ENCODE peak calls at places on chromosomes 12 and 14, in four cellular contexts. One of them, this sample, is unnamed.

GRCh38 chr14:31441273-31442110 is 15.8 kb downstream of the DTD2 start:
- DNase-seq in right atrium auricular region: no peak
- DNase-seq in bronchial epithelial cell: no peak
- DNase-seq in effector memory CD4-positive, alpha-beta T cell: no peak
- DNase-seq in this sample: no peak

GRCh38 chr12:88206636-88207035 is 64.5 kb downstream of the TMTC3 start:
- DNase-seq in effector memory CD4-positive, alpha-beta T cell: no peak
- DNase-seq in bronchial epithelial cell: no peak
- DNase-seq in right atrium auricular region: no peak
- DNase-seq in this sample: no peak

GRCh38 chr14:31993521-31993941 is 83.6 kb upstream of the ARHGAP5 start:
- DNase-seq in right atrium auricular region: no peak
- DNase-seq in effector memory CD4-positive, alpha-beta T cell: no peak
- DNase-seq in bronchial epithelial cell: peak; percentile 58
- DNase-seq in this sample: no peak

GRCh38 chr12:88529531-88530488 is 50.5 kb downstream of the KITLG start:
- DNase-seq in bronchial epithelial cell: no peak
- DNase-seq in effector memory CD4-positive, alpha-beta T cell: no peak
- DNase-seq in right atrium auricular region: no peak
- DNase-seq in this sample: no peak

GRCh38 chr12:125187780-125188741 is 122.8 kb downstream of the AACS start:
- DNase-seq in right atrium auricular region: no peak
- DNase-seq in effector memory CD4-positive, alpha-beta T cell: no peak
- DNase-seq in bronchial epithelial cell: no peak
- DNase-seq in this sample: no peak

GRCh38 chr14:33808187-33808586 is 142.7 kb downstream of the EGLN3 start:
- DNase-seq in right atrium auricular region: no peak
- DNase-seq in bronchial epithelial cell: no peak
- DNase-seq in effector memory CD4-positive, alpha-beta T cell: no peak
- DNase-seq in this sample: no peak

GRCh38 chr12:4852308-4852707 is 57.4 kb upstream of the KCNA1 start:
- DNase-seq in bronchial epithelial cell: no peak
- DNase-seq in effector memory CD4-positive, alpha-beta T cell: no peak
- DNase-seq in right atrium auricular region: no peak
- DNase-seq in this sample: no peak

GRCh38 chr12:68342966-68343365 is 10.8 kb upstream of the MDM1 start:
- DNase-seq in effector memory CD4-positive, alpha-beta T cell: no peak
- DNase-seq in right atrium auricular region: no peak
- DNase-seq in bronchial epithelial cell: no peak
- DNase-seq in this sample: no peak

GRCh38 chr14:35333347-35333730 is 41.2 kb downstream of the PSMA6 start:
- DNase-seq in effector memory CD4-positive, alpha-beta T cell: no peak
- DNase-seq in bronchial epithelial cell: no peak
- DNase-seq in right atrium auricular region: no peak
- DNase-seq in this sample: peak; percentile 12

GRCh38 chr12:106682594-106683234 is 91.8 kb upstream of the RIC8B start:
- DNase-seq in right atrium auricular region: no peak
- DNase-seq in bronchial epithelial cell: peak; percentile 22
- DNase-seq in effector memory CD4-positive, alpha-beta T cell: no peak
- DNase-seq in this sample: peak; percentile 6

GRCh38 chr12:130880411-130880885 is 8.6 kb downstream of the RAN start:
- DNase-seq in right atrium auricular region: no peak
- DNase-seq in effector memory CD4-positive, alpha-beta T cell: no peak
- DNase-seq in bronchial epithelial cell: no peak
- DNase-seq in this sample: no peak

GRCh38 chr14:105421723-105422615 is 2.3 kb downstream of the MTA1 start:
- DNase-seq in right atrium auricular region: no peak
- DNase-seq in bronchial epithelial cell: no peak
- DNase-seq in effector memory CD4-positive, alpha-beta T cell: no peak
- DNase-seq in this sample: no peak

GRCh38 chr14:90671835-90672234 is 144.4 kb downstream of the TTC7B start:
- DNase-seq in bronchial epithelial cell: no peak
- DNase-seq in effector memory CD4-positive, alpha-beta T cell: no peak
- DNase-seq in right atrium auricular region: no peak
- DNase-seq in this sample: no peak

DNA sequence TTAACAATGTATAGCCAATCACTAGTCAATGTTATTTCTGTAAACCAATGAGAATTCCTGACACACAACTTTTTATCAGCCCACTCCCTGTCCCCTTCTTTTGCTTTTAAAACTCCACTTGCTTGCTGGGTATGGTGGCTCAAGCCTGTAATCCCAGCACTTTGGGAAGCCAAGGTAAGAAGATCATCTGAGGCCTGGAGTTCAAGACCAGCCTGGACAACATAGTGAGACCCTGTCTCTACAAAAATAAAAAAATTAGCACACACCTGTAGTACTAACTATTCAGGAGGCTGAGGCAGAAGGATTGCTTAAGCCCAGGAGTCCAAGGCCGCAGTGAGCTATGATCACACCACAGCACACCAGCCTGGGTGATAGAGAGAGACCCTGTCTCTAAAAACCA is 87.8 kb downstream of the PAPLN start:
- DNase-seq in bronchial epithelial cell: no peak
- DNase-seq in effector memory CD4-positive, alpha-beta T cell: no peak
- DNase-seq in right atrium auricular region: no peak
- DNase-seq in this sample: no peak
- H3K4me3 ChIP-seq in bronchial epithelial cell: no peak overlapping the region
- H3K4me3 ChIP-seq in effector memory CD4-positive, alpha-beta T cell: peak overlapping the region; percentile 26
- H3K4me3 ChIP-seq in right atrium auricular region: no peak overlapping the region
- H3K4me3 ChIP-seq in this sample: no peak overlapping the region

GRCh38 chr12:11718768-11719253 is 69.3 kb downstream of the ETV6 start:
- DNase-seq in right atrium auricular region: no peak
- DNase-seq in effector memory CD4-positive, alpha-beta T cell: no peak
- DNase-seq in bronchial epithelial cell: peak; percentile 90
- DNase-seq in this sample: peak; percentile 65
- H3K36me3 ChIP-seq in right atrium auricular region: no peaks in the 10 kb centered on the region
- H3K36me3 ChIP-seq in effector memory CD4-positive, alpha-beta T cell: no peaks in the 10 kb centered on the region
- H3K36me3 ChIP-seq in bronchial epithelial cell: peaks cover 2% of the 10 kb centered on the region
- H3K36me3 ChIP-seq in this sample: peaks cover 5% of the 10 kb centered on the region

DNA sequence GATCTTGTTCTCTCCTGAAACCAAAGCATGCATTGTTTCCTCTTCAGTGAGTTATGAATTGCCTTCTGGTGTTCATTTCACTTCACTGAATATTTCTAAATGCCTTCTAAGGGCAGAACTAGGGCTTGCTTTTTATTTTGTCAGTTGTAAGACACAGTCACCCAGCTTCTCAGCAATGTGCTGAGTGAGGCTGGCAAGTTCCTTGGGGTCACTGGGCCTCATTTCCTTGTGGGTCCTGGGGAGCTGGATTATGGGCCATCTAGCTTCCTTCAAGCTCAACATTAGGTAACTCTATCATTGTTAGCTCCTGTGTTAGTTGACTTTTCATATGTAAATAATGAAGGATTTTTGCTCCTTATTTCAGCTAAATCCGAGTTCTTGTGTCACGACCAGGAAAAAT is 13.8 kb downstream of the ASCL4 start:
- DNase-seq in bronchial epithelial cell: no peak
- DNase-seq in right atrium auricular region: no peak
- DNase-seq in effector memory CD4-positive, alpha-beta T cell: no peak
- DNase-seq in this sample: no peak
- H3K4me3 ChIP-seq in bronchial epithelial cell: no peak overlapping the region
- H3K4me3 ChIP-seq in right atrium auricular region: no peak overlapping the region
- H3K4me3 ChIP-seq in effector memory CD4-positive, alpha-beta T cell: no peak overlapping the region
- H3K4me3 ChIP-seq in this sample: no peak overlapping the region

GRCh38 chr12:11273449-11273848 is 3.9 kb upstream of the PRB3 start:
- DNase-seq in effector memory CD4-positive, alpha-beta T cell: no peak
- DNase-seq in bronchial epithelial cell: peak; percentile 35
- DNase-seq in right atrium auricular region: no peak
- DNase-seq in this sample: no peak
- H3K36me3 ChIP-seq in effector memory CD4-positive, alpha-beta T cell: no peaks in the 10 kb centered on the region
- H3K36me3 ChIP-seq in bronchial epithelial cell: no peaks in the 10 kb centered on the region
- H3K36me3 ChIP-seq in right atrium auricular region: no peaks in the 10 kb centered on the region
- H3K36me3 ChIP-seq in this sample: no peaks in the 10 kb centered on the region

DNA sequence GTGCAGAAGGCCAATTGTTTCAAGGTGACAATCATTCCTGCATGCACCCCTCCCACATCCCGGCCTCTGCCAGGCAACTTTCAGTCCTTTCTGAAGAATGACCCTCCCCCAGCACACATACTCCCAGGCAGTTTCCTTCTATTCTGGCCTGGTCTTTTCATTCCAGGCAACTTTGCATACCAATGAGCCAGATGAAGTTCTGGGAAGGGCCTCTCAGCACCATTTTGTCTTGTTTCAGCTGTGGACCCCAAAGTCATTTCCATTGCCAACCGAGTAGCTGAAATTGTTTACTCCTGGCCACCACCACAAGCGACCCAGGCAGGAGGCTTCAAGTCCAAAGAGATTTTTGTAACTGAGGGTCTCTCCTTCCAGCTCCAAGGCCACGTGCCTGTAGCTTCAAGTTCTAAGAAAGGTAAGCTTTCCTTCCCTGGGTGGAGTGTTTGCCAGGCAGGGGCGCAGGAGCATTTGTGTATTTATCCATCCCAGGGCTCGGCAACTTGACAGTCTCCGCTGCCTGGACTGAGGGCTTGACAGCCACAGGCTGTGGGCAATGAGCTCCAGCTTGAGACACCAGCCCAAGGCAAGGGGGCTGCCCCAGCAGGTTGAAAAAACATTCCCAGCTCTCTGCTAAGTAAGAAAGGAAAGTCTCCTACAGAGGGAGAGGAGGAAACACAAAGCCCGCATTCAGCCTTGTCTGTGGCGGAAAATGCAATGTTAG is 16.4 kb downstream of the BCL2L14 start:
- DNase-seq in bronchial epithelial cell: no peak
- DNase-seq in right atrium auricular region: no peak
- DNase-seq in effector memory CD4-positive, alpha-beta T cell: no peak
- DNase-seq in this sample: no peak
- H3K4me3 ChIP-seq in bronchial epithelial cell: no peak overlapping the region
- H3K4me3 ChIP-seq in right atrium auricular region: no peak overlapping the region
- H3K4me3 ChIP-seq in effector memory CD4-positive, alpha-beta T cell: no peak overlapping the region
- H3K4me3 ChIP-seq in this sample: no peak overlapping the region

GRCh38 chr12:121814429-121815119 is 10.8 kb downstream of the SETD1B start:
- DNase-seq in bronchial epithelial cell: no peak
- DNase-seq in effector memory CD4-positive, alpha-beta T cell: no peak
- DNase-seq in right atrium auricular region: no peak
- DNase-seq in this sample: no peak
- H3K36me3 ChIP-seq in bronchial epithelial cell: peaks cover 29% of the 10 kb centered on the region
- H3K36me3 ChIP-seq in effector memory CD4-positive, alpha-beta T cell: peaks cover 69% of the 10 kb centered on the region
- H3K36me3 ChIP-seq in right atrium auricular region: peaks cover 72% of the 10 kb centered on the region
- H3K36me3 ChIP-seq in this sample: peaks cover 81% of the 10 kb centered on the region